ENCODE peak calls at places on chromosomes 16 and 17, in six cellular contexts. N is AG09309, J is kidney, V is heart right ventricle, C is Peyer's patch, Z is adrenal gland. Y is an unnamed sample.

GRCh38 chr16:47888142-47888541 is 267.7 kb downstream of the ABCC12 start:
- DNase-seq in N (no peak), V (no peak), Z (peak), C (no peak), J (no peak), Y (peak)

GRCh38 chr16:2205967-2206313 is 686 bp downstream of the MLST8 start:
- DNase-seq in N (no peak), V (no peak), C (no peak), J (peak), Z (no peak), Y (no peak)

GRCh38 chr16:27224741-27225300 is 21.5 kb downstream of the KDM8 start:
- DNase-seq in J (no peak), Z (no peak), V (no peak), C (no peak), N (no peak), Y (no peak)

GRCh38 chr17:30534298-30534697 is 57.1 kb downstream of the GOSR1 start:
- DNase-seq in C (no peak), Z (no peak), J (no peak), V (no peak), N (no peak), Y (no peak)

GRCh38 chr17:15442316-15443185 is 24.9 kb downstream of the CDRT4 start:
- DNase-seq in C (no peak), Z (no peak), V (no peak), J (no peak), N (no peak), Y (no peak)

GRCh38 chr17:42667088-42667951 is 8.2 kb downstream of the TUBG2 start:
- DNase-seq in N (no peak), J (peak), V (peak), Z (peak), C (peak), Y (no peak)

GRCh38 chr16:57736419-57737281 is 1.1 kb downstream of the KATNB1 start:
- DNase-seq in C (peak), N (peak), Z (peak), J (peak), V (no peak), Y (peak)

GRCh38 chr16:68298907-68299515 is 11.7 kb downstream of the SLC7A6OS start:
- DNase-seq in C (no peak), Z (peak), N (no peak), V (peak), J (no peak), Y (peak)

GRCh38 chr16:17277981-17278381 is 192.8 kb downstream of the XYLT1 start:
- DNase-seq in N (no peak), Z (peak), V (peak), C (peak), J (no peak), Y (no peak)

GRCh38 chr17:42670925-42671657 is 5.7 kb downstream of the PLEKHH3 start:
- DNase-seq in C (no peak), N (no peak), J (no peak), V (no peak), Z (no peak), Y (no peak)

GRCh38 chr16:2533912-2534311 is 2.7 kb upstream of the CEMP1 start:
- DNase-seq in C (no peak), J (no peak), V (no peak), N (no peak), Z (peak), Y (no peak)

GRCh38 chr16:55506083-55506482 is 2.8 kb upstream of the LPCAT2 start:
- DNase-seq in J (no peak), C (no peak), V (no peak), Z (no peak), N (no peak), Y (no peak)

GRCh38 chr17:63096426-63096825 is 130.4 kb downstream of the TANC2 start:
- DNase-seq in N (peak), V (no peak), J (no peak), C (no peak), Z (no peak), Y (peak)

GRCh38 chr16:88602091-88602490 is 31.9 kb downstream of the ZC3H18 start:
- DNase-seq in V (no peak), C (no peak), N (no peak), Z (no peak), J (no peak), Y (no peak)

GRCh38 chr17:41567317-41567716 is 4.5 kb downstream of the KRT9 start:
- DNase-seq in J (no peak), C (no peak), V (no peak), N (no peak), Z (no peak), Y (no peak)

GRCh38 chr17:41565338-41565737 is 6.5 kb downstream of the KRT9 start:
- DNase-seq in Z (no peak), N (no peak), V (no peak), C (no peak), J (no peak), Y (no peak)

GRCh38 chr17:41559548-41559947 is 12.3 kb downstream of the KRT9 start:
- DNase-seq in V (no peak), J (no peak), C (no peak), N (no peak), Z (no peak), Y (no peak)

GRCh38 chr17:41563607-41564006 is 8.3 kb downstream of the KRT9 start:
- DNase-seq in N (no peak), Z (no peak), J (no peak), C (no peak), V (no peak), Y (no peak)
- H3K4me3 ChIP-seq in N (no peak), Z (no peak), J (no peak), C (no peak), V (no peak), Y (no peak)

GRCh38 chr17:18038861-18039534 is at the start of the genes ATPAF2 and GID4:
- DNase-seq in V (peak), J (peak), C (peak), N (peak), Z (peak), Y (peak)
- TF ChIP-seq CTCF in V (no peak), J (no peak), C (no peak), N (no peak), Z (no peak), Y (peak)

DNA sequence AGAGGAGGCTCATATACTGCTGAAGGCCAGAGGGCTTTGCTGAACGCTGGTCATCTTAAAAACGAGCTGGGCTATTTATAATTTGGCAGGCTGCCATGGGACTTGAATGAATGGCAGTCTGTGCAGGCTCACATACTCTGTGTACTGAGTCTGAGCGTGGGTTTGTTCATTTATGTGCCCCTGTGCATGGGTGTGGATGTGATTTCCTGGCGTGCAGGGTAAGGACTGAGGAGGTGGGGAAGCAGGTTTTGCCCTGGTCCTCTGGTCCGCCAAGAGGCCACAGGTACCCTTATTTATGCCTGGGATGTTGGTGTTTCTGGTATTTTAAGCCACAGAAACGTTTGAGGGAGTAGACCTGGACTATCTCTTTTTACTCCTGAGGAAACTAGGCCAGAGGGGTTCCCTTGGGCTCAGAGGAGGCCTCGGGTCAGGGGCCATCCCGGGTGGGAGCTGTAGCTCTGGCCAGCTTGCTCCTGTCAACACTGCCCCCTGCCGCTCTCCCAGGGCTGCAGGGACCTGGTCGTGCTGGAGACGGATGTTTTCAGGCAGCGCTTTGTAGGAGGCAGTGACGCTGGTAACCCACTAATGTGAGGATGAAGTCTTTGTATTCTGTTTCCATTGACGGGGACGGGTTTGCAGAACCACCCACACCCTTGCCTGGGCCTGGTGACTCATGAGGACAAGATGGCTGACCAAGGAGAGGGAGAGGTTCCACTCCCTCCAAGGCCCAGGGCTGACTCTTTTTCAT is 184.4 kb downstream of the MSI2 start:
- DNase-seq in J (peak), Z (peak), N (no peak), V (peak), C (peak), Y (no peak)
- H3K4me3 ChIP-seq in J (no peak), Z (peak), N (no peak), V (no peak), C (no peak), Y (no peak)

DNA sequence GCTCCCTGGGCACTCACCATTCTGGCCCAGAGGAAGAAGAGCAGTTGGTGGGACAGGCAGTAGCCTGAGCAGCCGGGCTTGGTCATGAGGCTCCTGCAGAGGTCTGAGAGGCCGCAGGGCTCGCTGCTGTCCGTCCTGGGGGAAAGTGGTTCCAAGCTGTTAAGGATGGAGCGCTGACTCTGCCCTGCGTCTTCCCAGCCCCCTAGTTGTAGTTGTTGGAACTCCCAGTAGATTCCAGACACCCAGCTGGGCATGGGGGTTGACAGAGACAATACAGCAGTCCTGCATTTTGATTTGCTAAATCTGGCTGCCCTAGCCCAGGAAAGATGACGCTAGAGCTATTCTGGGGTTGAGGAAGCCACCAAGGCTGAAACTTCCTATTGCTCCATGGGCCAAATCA is 7.3 kb downstream of the C16orf89 start:
- DNase-seq in Z (peak), J (no peak), V (peak), C (no peak), N (no peak), Y (no peak)
- TF ChIP-seq CTCF in Z (peak), J (no peak), V (peak), C (no peak), N (peak), Y (peak)

GRCh38 chr17:50210249-50211225 is 9.1 kb upstream of the COL1A1 start:
- DNase-seq in J (peak), N (peak), V (peak), C (peak), Z (peak), Y (peak)
- H3K4me3 ChIP-seq in J (no peak), N (peak), V (no peak), C (no peak), Z (no peak), Y (peak)

GRCh38 chr17:80248894-80249710 is 11.6 kb upstream of the RNF213 start:
- DNase-seq in Z (no peak), V (no peak), N (no peak), C (no peak), J (no peak), Y (no peak)
- TF ChIP-seq CTCF in Z (no peak), V (no peak), N (no peak), C (no peak), J (no peak), Y (no peak)

GRCh38 chr16:8950580-8951077 is 13.1 kb downstream of the USP7 start:
- DNase-seq in J (no peak), C (no peak), N (no peak), Z (no peak), V (no peak), Y (no peak)
- H3K4me3 ChIP-seq in J (peak), C (no peak), N (no peak), Z (no peak), V (no peak), Y (no peak)